ENCODE peak calls at places on chromosomes 13 and 19, in five cellular contexts. One of them, this sample, is unnamed.

GRCh38 chr13:76012091-76012721 is 376.1 kb downstream of the LMO7 start:
- DNase-seq in GM12878: no peak
- DNase-seq in HCT116: no peak
- DNase-seq in K562: no peak
- DNase-seq in HepG2: no peak
- DNase-seq in this sample: no peak

GRCh38 chr13:37338721-37339120 is 233.3 kb upstream of the CSNK1A1L start:
- DNase-seq in GM12878: no peak
- DNase-seq in HCT116: no peak
- DNase-seq in K562: no peak
- DNase-seq in HepG2: no peak
- DNase-seq in this sample: no peak

GRCh38 chr13:50161052-50161451 is 145.8 kb downstream of the KCNRG start:
- DNase-seq in GM12878: no peak
- DNase-seq in HCT116: no peak
- DNase-seq in K562: peak
- DNase-seq in HepG2: peak
- DNase-seq in this sample: no peak

GRCh38 chr13:22625691-22626090 is 555.1 kb upstream of the SGCG start:
- DNase-seq in GM12878: no peak
- DNase-seq in HCT116: no peak
- DNase-seq in K562: no peak
- DNase-seq in HepG2: no peak
- DNase-seq in this sample: no peak

GRCh38 chr13:74306496-74306895 is 172.3 kb upstream of the KLF12 start:
- DNase-seq in GM12878: no peak
- DNase-seq in HCT116: no peak
- DNase-seq in K562: no peak
- DNase-seq in HepG2: no peak
- DNase-seq in this sample: peak

GRCh38 chr13:43132228-43132627 is 108.8 kb downstream of the DNAJC15 start:
- DNase-seq in GM12878: no peak
- DNase-seq in HCT116: peak
- DNase-seq in K562: no peak
- DNase-seq in HepG2: peak
- DNase-seq in this sample: no peak

GRCh38 chr19:30630289-30631034 is 258.3 kb downstream of the ZNF536 start:
- DNase-seq in GM12878: no peak
- DNase-seq in HCT116: no peak
- DNase-seq in K562: no peak
- DNase-seq in HepG2: no peak
- DNase-seq in this sample: peak

GRCh38 chr13:114064516-114065140 is 67.8 kb downstream of the RASA3 start:
- DNase-seq in GM12878: no peak
- DNase-seq in HCT116: no peak
- DNase-seq in K562: peak
- DNase-seq in HepG2: no peak
- DNase-seq in this sample: peak

GRCh38 chr13:30191491-30192100 is 115.8 kb downstream of the KATNAL1 start:
- DNase-seq in GM12878: no peak
- DNase-seq in HCT116: no peak
- DNase-seq in K562: no peak
- DNase-seq in HepG2: no peak
- DNase-seq in this sample: no peak

GRCh38 chr13:99215466-99215865 is 14.8 kb downstream of the UBAC2 start:
- DNase-seq in GM12878: no peak
- DNase-seq in HCT116: no peak
- DNase-seq in K562: no peak
- DNase-seq in HepG2: no peak
- DNase-seq in this sample: no peak

GRCh38 chr19:19372656-19373416 is 32.6 kb upstream of the GATAD2A start:
- DNase-seq in GM12878: no peak
- DNase-seq in HCT116: peak
- DNase-seq in K562: peak
- DNase-seq in HepG2: peak
- DNase-seq in this sample: no peak

GRCh38 chr19:3278749-3279148 is 54.3 kb downstream of the CELF5 start:
- DNase-seq in GM12878: no peak
- DNase-seq in HCT116: no peak
- DNase-seq in K562: no peak
- DNase-seq in HepG2: no peak
- DNase-seq in this sample: no peak

GRCh38 chr19:32830231-32831014 is 39.1 kb downstream of the SLC7A9 start:
- DNase-seq in GM12878: no peak
- DNase-seq in HCT116: no peak
- DNase-seq in K562: no peak
- DNase-seq in HepG2: no peak
- DNase-seq in this sample: no peak

GRCh38 chr13:98504371-98504963 is 72.4 kb downstream of the STK24 start:
- DNase-seq in GM12878: peak
- DNase-seq in HCT116: no peak
- DNase-seq in K562: no peak
- DNase-seq in HepG2: no peak
- DNase-seq in this sample: no peak

GRCh38 chr19:37007587-37008220 is 70.5 kb upstream of the ZNF420 start:
- DNase-seq in GM12878: no peak
- DNase-seq in HCT116: no peak
- DNase-seq in K562: peak
- DNase-seq in HepG2: no peak
- DNase-seq in this sample: peak

GRCh38 chr13:61109741-61110140 is 305.9 kb downstream of the PCDH20 start:
- DNase-seq in GM12878: no peak
- DNase-seq in HCT116: no peak
- DNase-seq in K562: no peak
- DNase-seq in HepG2: no peak
- DNase-seq in this sample: no peak

GRCh38 chr13:28117689-28118377 is 17.5 kb upstream of the FLT3 start:
- DNase-seq in GM12878: no peak
- DNase-seq in HCT116: no peak
- DNase-seq in K562: no peak
- DNase-seq in HepG2: no peak
- DNase-seq in this sample: no peak

GRCh38 chr19:4369888-4370260 is 26.5 kb downstream of the MPND start:
- DNase-seq in GM12878: no peak
- DNase-seq in HCT116: no peak
- DNase-seq in K562: no peak
- DNase-seq in HepG2: no peak
- DNase-seq in this sample: no peak

GRCh38 chr13:30346159-30346788 is 38.9 kb upstream of the KATNAL1 start:
- DNase-seq in GM12878: peak
- DNase-seq in HCT116: no peak
- DNase-seq in K562: no peak
- DNase-seq in HepG2: no peak
- DNase-seq in this sample: no peak

GRCh38 chr13:35782793-35783192 is 306.3 kb upstream of the MAB21L1 start:
- DNase-seq in GM12878: no peak
- DNase-seq in HCT116: no peak
- DNase-seq in K562: no peak
- DNase-seq in HepG2: no peak
- DNase-seq in this sample: no peak

GRCh38 chr19:6239401-6239844 is 40.4 kb downstream of the MLLT1 start:
- DNase-seq in GM12878: no peak
- DNase-seq in HCT116: no peak
- DNase-seq in K562: peak
- DNase-seq in HepG2: no peak
- DNase-seq in this sample: peak

GRCh38 chr13:99973163-99973785 is 1.7 kb upstream of the ZIC5 start:
- DNase-seq in GM12878: no peak
- DNase-seq in HCT116: no peak
- DNase-seq in K562: no peak
- DNase-seq in HepG2: no peak
- DNase-seq in this sample: peak

GRCh38 chr19:56156768-56157167 is 15.7 kb downstream of the ZNF444 start:
- DNase-seq in GM12878: no peak
- DNase-seq in HCT116: no peak
- DNase-seq in K562: no peak
- DNase-seq in HepG2: no peak
- DNase-seq in this sample: no peak

GRCh38 chr19:497861-498590 is 1.7 kb downstream of the MADCAM1 start:
- DNase-seq in GM12878: no peak
- DNase-seq in HCT116: no peak
- DNase-seq in K562: no peak
- DNase-seq in HepG2: no peak
- DNase-seq in this sample: peak

GRCh38 chr13:28022848-28023518 is 34.5 kb upstream of the URAD start:
- DNase-seq in GM12878: no peak
- DNase-seq in HCT116: no peak
- DNase-seq in K562: no peak
- DNase-seq in HepG2: peak
- DNase-seq in this sample: no peak

GRCh38 chr13:71477735-71478134 is 389.3 kb downstream of the DACH1 start:
- DNase-seq in GM12878: no peak
- DNase-seq in HCT116: peak
- DNase-seq in K562: no peak
- DNase-seq in HepG2: no peak
- DNase-seq in this sample: no peak

GRCh38 chr19:310141-310651 is 19.0 kb upstream of the PLPP2 start:
- DNase-seq in GM12878: no peak
- DNase-seq in HCT116: no peak
- DNase-seq in K562: no peak
- DNase-seq in HepG2: no peak
- DNase-seq in this sample: peak

GRCh38 chr19:57769345-57770131 is at the start of gene ZNF586:
- DNase-seq in GM12878: peak
- DNase-seq in HCT116: peak
- DNase-seq in K562: peak
- DNase-seq in HepG2: no peak
- DNase-seq in this sample: peak

GRCh38 chr19:37519890-37520289 is 13.2 kb downstream of the ZNF793 start:
- DNase-seq in GM12878: no peak
- DNase-seq in HCT116: no peak
- DNase-seq in K562: no peak
- DNase-seq in HepG2: no peak
- DNase-seq in this sample: no peak

DNA sequence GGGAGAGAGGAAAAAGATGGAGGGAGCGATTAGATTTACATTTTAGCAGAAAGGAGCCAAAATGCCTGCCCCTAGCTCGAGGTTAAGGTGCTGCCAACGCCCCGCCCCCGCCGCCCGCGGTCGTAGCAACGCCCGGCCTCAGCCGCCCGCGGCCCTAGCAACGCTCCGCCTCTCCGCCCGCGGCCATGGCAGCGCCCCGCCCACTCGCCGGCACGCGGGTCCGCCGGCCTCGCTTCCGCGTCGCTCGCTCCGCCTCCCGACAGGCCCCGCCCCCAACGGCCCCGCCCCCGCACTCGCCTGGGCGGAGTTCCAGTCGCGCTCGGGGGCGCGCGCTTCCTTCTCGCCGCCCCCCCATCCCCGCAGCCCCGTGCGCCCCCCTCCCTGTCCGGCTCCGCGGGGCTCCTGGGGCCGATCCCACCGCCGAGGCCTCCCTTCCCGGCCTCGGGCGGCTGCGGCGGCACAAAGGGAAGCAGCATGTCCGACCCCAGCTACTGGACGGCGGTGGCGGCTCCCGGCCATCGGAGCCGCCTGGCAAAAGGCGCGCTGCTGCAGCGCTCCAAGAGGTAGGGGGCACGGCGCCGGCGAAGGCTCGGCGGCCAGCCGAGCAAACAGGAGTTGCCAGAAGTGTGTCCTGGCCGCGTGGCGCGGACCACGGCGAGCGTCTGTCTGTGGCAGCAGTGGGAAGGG is 20.3 kb downstream of the MAST3 start:
- DNase-seq in GM12878: no peak
- DNase-seq in HCT116: peak
- DNase-seq in K562: peak
- DNase-seq in HepG2: peak
- DNase-seq in this sample: peak
- TF ChIP-seq ZBTB33 in GM12878: no peak
- TF ChIP-seq ZBTB33 in HCT116: no peak
- TF ChIP-seq ZBTB33 in K562: no peak
- TF ChIP-seq ZBTB33 in HepG2: no peak
- TF ChIP-seq ZBTB33 in this sample: no peak

GRCh38 chr13:80036845-80037504 is 304.0 kb downstream of the SPRY2 start:
- DNase-seq in GM12878: no peak
- DNase-seq in HCT116: no peak
- DNase-seq in K562: no peak
- DNase-seq in HepG2: no peak
- DNase-seq in this sample: no peak
- TF ChIP-seq ZBTB33 in GM12878: no peak
- TF ChIP-seq ZBTB33 in HCT116: no peak
- TF ChIP-seq ZBTB33 in K562: no peak
- TF ChIP-seq ZBTB33 in HepG2: no peak
- TF ChIP-seq ZBTB33 in this sample: no peak

DNA sequence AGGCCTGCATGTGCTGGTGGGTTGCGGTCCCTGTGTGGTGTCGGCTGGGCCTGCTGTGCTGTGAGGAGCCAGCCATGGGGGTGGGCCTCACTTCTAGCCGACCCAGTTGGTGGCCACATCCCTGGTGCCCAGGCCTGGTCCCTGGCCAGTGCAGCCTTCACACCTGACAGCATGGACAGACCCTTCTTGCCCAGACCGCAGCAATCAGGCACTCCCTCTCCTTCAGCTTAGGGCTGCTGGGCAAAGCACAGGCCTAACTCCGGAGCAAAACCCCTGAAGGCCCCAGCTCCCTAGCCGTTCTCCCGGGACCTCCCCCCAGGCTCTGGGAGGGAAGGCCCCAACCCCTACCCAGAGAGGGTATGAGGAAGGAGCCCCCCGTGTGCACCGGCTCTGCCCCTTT is 6.6 kb upstream of the MCF2L start:
- DNase-seq in GM12878: no peak
- DNase-seq in HCT116: no peak
- DNase-seq in K562: no peak
- DNase-seq in HepG2: no peak
- DNase-seq in this sample: no peak
- TF ChIP-seq ZBTB33 in GM12878: no peak
- TF ChIP-seq ZBTB33 in HCT116: no peak
- TF ChIP-seq ZBTB33 in K562: no peak
- TF ChIP-seq ZBTB33 in HepG2: no peak
- TF ChIP-seq ZBTB33 in this sample: no peak

DNA sequence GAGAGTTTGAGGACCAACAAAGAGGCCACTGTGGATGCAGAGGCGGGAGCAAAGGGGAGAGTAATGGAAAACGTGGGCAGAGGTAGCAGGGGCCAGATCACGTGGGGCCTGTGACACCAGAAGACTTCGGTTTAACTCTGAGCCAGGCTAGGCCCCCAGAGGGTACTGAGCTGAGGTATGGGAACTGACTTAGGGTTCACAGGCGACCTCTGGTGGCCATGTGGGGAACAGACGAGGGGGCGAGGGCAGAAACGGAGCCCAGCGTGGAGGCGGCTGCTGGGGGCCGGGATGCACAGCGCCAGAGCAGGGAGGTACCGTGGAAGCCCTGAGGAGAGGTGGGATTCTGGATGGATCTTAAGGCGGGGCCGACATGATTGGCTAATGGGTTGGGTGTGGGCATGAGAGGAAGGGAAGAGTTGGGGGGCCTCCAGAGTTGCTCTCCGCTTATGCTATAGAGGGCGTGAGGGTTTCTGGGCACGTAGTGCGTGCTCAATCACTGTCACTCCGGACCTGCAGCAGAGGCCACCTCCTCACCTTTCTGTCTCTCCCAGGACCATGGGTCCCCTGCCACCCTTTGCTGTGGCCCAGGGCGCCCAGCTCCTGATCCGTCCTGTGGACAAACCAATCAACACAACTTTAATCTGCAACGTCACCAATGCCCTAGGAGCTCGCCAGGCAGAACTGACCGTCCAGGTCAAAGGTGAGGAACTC is 13.7 kb downstream of the PVR start:
- DNase-seq in GM12878: no peak
- DNase-seq in HCT116: no peak
- DNase-seq in K562: peak
- DNase-seq in HepG2: peak
- DNase-seq in this sample: peak
- TF ChIP-seq ZBTB33 in GM12878: no peak
- TF ChIP-seq ZBTB33 in HCT116: no peak
- TF ChIP-seq ZBTB33 in K562: peak
- TF ChIP-seq ZBTB33 in HepG2: peak
- TF ChIP-seq ZBTB33 in this sample: no peak

This sample was measured in SK-N-SH.